ENCODE peak calls at places on chromosomes 13 and 19, in eight cellular contexts. One of them, this sample, is unnamed.

GRCh38 chr13:48909088-48909389 is 66.7 kb upstream of the FNDC3A start:
- DNase-seq in fibroblast of pulmonary artery: no peak
- DNase-seq in fibroblast of lung: no peak
- DNase-seq in AG04449: no peak
- DNase-seq in tibial artery: no peak
- DNase-seq in CD8-positive, alpha-beta T cell: no peak
- DNase-seq in IMR-90: no peak
- DNase-seq in skeletal muscle cell: no peak
- DNase-seq in this sample: no peak

GRCh38 chr13:43848250-43848649 is 31.3 kb downstream of the CCDC122 start:
- DNase-seq in fibroblast of lung: peak; percentile 85
- DNase-seq in IMR-90: peak; percentile 71
- DNase-seq in fibroblast of pulmonary artery: peak; percentile 95
- DNase-seq in CD8-positive, alpha-beta T cell: no peak
- DNase-seq in tibial artery: no peak
- DNase-seq in AG04449: no peak
- DNase-seq in skeletal muscle cell: peak; percentile 77
- DNase-seq in this sample: no peak

GRCh38 chr13:99320693-99321481 is 13.7 kb upstream of the GPR183 start:
- DNase-seq in fibroblast of pulmonary artery: peak; percentile 93
- DNase-seq in IMR-90: peak; percentile 88
- DNase-seq in fibroblast of lung: peak; percentile 84
- DNase-seq in CD8-positive, alpha-beta T cell: no peak
- DNase-seq in tibial artery: no peak
- DNase-seq in skeletal muscle cell: peak; percentile 57
- DNase-seq in AG04449: no peak
- DNase-seq in this sample: no peak

GRCh38 chr19:51440846-51441409 is 17.3 kb downstream of the SIGLEC8 start:
- DNase-seq in skeletal muscle cell: no peak
- DNase-seq in tibial artery: no peak
- DNase-seq in AG04449: no peak
- DNase-seq in fibroblast of pulmonary artery: no peak
- DNase-seq in CD8-positive, alpha-beta T cell: no peak
- DNase-seq in IMR-90: no peak
- DNase-seq in fibroblast of lung: no peak
- DNase-seq in this sample: no peak

GRCh38 chr19:11089254-11090013 is at the start of gene LDLR:
- DNase-seq in fibroblast of pulmonary artery: peak; percentile 97
- DNase-seq in fibroblast of lung: peak; percentile 92
- DNase-seq in IMR-90: peak; percentile 90
- DNase-seq in tibial artery: peak; percentile 82
- DNase-seq in CD8-positive, alpha-beta T cell: peak; percentile 55
- DNase-seq in AG04449: peak; percentile 59
- DNase-seq in skeletal muscle cell: peak; percentile 82
- DNase-seq in this sample: peak; percentile 77

GRCh38 chr13:109684836-109685602 is 101.4 kb downstream of the IRS2 start:
- DNase-seq in fibroblast of pulmonary artery: peak; percentile 62
- DNase-seq in AG04449: no peak
- DNase-seq in fibroblast of lung: peak; percentile 41
- DNase-seq in IMR-90: no peak
- DNase-seq in skeletal muscle cell: peak; percentile 74
- DNase-seq in CD8-positive, alpha-beta T cell: no peak
- DNase-seq in tibial artery: no peak
- DNase-seq in this sample: no peak

GRCh38 chr19:49340069-49340864 is 5.1 kb downstream of the CD37 start:
- DNase-seq in fibroblast of lung: no peak
- DNase-seq in skeletal muscle cell: no peak
- DNase-seq in tibial artery: peak; percentile 80
- DNase-seq in fibroblast of pulmonary artery: no peak
- DNase-seq in CD8-positive, alpha-beta T cell: no peak
- DNase-seq in AG04449: no peak
- DNase-seq in IMR-90: no peak
- DNase-seq in this sample: peak; percentile 92

GRCh38 chr13:79724348-79725103 is 243.6 kb downstream of the NDFIP2 start:
- DNase-seq in fibroblast of lung: peak; percentile 62
- DNase-seq in CD8-positive, alpha-beta T cell: no peak
- DNase-seq in IMR-90: no peak
- DNase-seq in fibroblast of pulmonary artery: peak; percentile 21
- DNase-seq in skeletal muscle cell: peak; percentile 47
- DNase-seq in tibial artery: no peak
- DNase-seq in AG04449: no peak
- DNase-seq in this sample: no peak

GRCh38 chr19:21110183-21110582 is 28.2 kb downstream of the ZNF714 start:
- DNase-seq in AG04449: no peak
- DNase-seq in IMR-90: no peak
- DNase-seq in skeletal muscle cell: no peak
- DNase-seq in fibroblast of lung: no peak
- DNase-seq in fibroblast of pulmonary artery: no peak
- DNase-seq in CD8-positive, alpha-beta T cell: no peak
- DNase-seq in tibial artery: no peak
- DNase-seq in this sample: no peak

GRCh38 chr19:33292595-33293254 is 9.6 kb downstream of the CEBPA start:
- DNase-seq in tibial artery: no peak
- DNase-seq in AG04449: no peak
- DNase-seq in fibroblast of pulmonary artery: no peak
- DNase-seq in fibroblast of lung: no peak
- DNase-seq in skeletal muscle cell: no peak
- DNase-seq in CD8-positive, alpha-beta T cell: no peak
- DNase-seq in IMR-90: no peak
- DNase-seq in this sample: no peak

GRCh38 chr19:10603084-10603872 is 16.2 kb upstream of the AP1M2 start:
- DNase-seq in fibroblast of pulmonary artery: no peak
- DNase-seq in IMR-90: no peak
- DNase-seq in tibial artery: peak; percentile 55
- DNase-seq in AG04449: no peak
- DNase-seq in skeletal muscle cell: no peak
- DNase-seq in CD8-positive, alpha-beta T cell: peak; percentile 81
- DNase-seq in fibroblast of lung: no peak
- DNase-seq in this sample: peak; percentile 66

GRCh38 chr19:48845384-48845783 is 9.1 kb upstream of the HSD17B14 start:
- DNase-seq in fibroblast of lung: no peak
- DNase-seq in fibroblast of pulmonary artery: no peak
- DNase-seq in skeletal muscle cell: no peak
- DNase-seq in tibial artery: no peak
- DNase-seq in IMR-90: no peak
- DNase-seq in CD8-positive, alpha-beta T cell: no peak
- DNase-seq in AG04449: no peak
- DNase-seq in this sample: no peak

GRCh38 chr13:112693831-112694497 is 4.1 kb downstream of the ATP11A start:
- DNase-seq in fibroblast of pulmonary artery: peak; percentile 77
- DNase-seq in fibroblast of lung: peak; percentile 88
- DNase-seq in skeletal muscle cell: no peak
- DNase-seq in tibial artery: peak; percentile 30
- DNase-seq in IMR-90: peak; percentile 90
- DNase-seq in AG04449: peak; percentile 59
- DNase-seq in CD8-positive, alpha-beta T cell: no peak
- DNase-seq in this sample: no peak

GRCh38 chr13:112689498-112690241 is at the start of gene ATP11A:
- DNase-seq in IMR-90: peak; percentile 91
- DNase-seq in tibial artery: peak; percentile 86
- DNase-seq in CD8-positive, alpha-beta T cell: peak; percentile 58
- DNase-seq in skeletal muscle cell: peak; percentile 71
- DNase-seq in fibroblast of pulmonary artery: peak; percentile 93
- DNase-seq in AG04449: peak; percentile 31
- DNase-seq in fibroblast of lung: peak; percentile 92
- DNase-seq in this sample: peak; percentile 89

GRCh38 chr13:112692104-112692503 is 2.3 kb downstream of the ATP11A start:
- DNase-seq in CD8-positive, alpha-beta T cell: no peak
- DNase-seq in fibroblast of lung: no peak
- DNase-seq in skeletal muscle cell: no peak
- DNase-seq in IMR-90: no peak
- DNase-seq in AG04449: no peak
- DNase-seq in tibial artery: no peak
- DNase-seq in fibroblast of pulmonary artery: no peak
- DNase-seq in this sample: no peak

GRCh38 chr13:112690242-112690943 is 555 bp downstream of the ATP11A start:
- DNase-seq in fibroblast of lung: peak; percentile 45
- DNase-seq in skeletal muscle cell: no peak
- DNase-seq in fibroblast of pulmonary artery: peak; percentile 35
- DNase-seq in tibial artery: no peak
- DNase-seq in AG04449: no peak
- DNase-seq in IMR-90: peak; percentile 44
- DNase-seq in CD8-positive, alpha-beta T cell: peak; percentile 6
- DNase-seq in this sample: no peak

DNA sequence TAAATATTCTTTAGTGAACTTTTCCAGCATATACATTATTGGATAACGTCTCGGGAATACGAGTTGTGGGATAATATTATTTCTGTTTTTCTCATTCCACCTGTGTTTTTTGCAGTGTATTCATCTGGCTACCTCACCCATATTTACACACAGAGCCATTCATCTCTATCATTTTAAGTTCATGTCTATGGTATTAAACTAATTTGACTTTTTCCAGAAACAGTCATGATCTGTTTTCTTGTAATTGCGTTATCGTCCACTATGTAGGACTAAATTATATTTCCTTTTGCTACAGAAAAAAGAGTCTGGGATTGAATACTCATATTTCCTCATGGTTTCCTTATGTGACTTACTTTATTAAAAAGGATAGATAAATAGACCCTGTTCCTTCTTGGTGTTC is 2.7 kb downstream of the ATP11A start:
- DNase-seq in CD8-positive, alpha-beta T cell: no peak
- DNase-seq in fibroblast of lung: no peak
- DNase-seq in skeletal muscle cell: no peak
- DNase-seq in AG04449: no peak
- DNase-seq in tibial artery: no peak
- DNase-seq in fibroblast of pulmonary artery: no peak
- DNase-seq in IMR-90: no peak
- DNase-seq in this sample: no peak
- H3K4me3 ChIP-seq in CD8-positive, alpha-beta T cell: no peak overlapping the region
- H3K4me3 ChIP-seq in fibroblast of lung: no peak overlapping the region
- H3K4me3 ChIP-seq in skeletal muscle cell: no peak overlapping the region
- H3K4me3 ChIP-seq in AG04449: no peak overlapping the region
- H3K4me3 ChIP-seq in tibial artery: no peak overlapping the region
- H3K4me3 ChIP-seq in fibroblast of pulmonary artery: no peak overlapping the region
- H3K4me3 ChIP-seq in IMR-90: no peak overlapping the region
- H3K4me3 ChIP-seq in this sample: peak overlapping the region; percentile 79

DNA sequence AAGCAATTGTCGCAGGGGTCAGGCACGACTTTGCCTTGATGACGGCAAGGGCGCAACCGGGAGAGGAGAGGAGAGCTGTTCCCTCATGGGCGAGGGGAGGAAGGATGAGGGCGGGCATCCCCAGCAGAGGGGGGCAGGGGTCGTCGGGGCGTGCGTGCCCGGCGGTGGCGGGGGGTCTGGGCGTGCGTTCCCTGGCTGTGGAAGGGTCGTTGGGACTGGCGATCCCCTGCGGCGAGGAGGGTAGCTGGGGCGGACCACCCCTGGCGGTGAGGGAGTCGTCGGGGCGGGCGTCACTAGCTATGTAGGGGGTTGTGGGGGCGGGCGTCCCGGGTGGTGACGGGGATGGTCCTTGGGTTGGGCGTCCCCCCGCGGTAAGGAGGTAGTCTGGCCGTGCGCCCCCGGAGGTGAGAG is 1.7 kb downstream of the COMP start:
- DNase-seq in IMR-90: no peak
- DNase-seq in fibroblast of pulmonary artery: no peak
- DNase-seq in AG04449: no peak
- DNase-seq in tibial artery: no peak
- DNase-seq in fibroblast of lung: no peak
- DNase-seq in skeletal muscle cell: no peak
- DNase-seq in CD8-positive, alpha-beta T cell: no peak
- DNase-seq in this sample: no peak
- H3K4me3 ChIP-seq in IMR-90: no peak overlapping the region
- H3K4me3 ChIP-seq in fibroblast of pulmonary artery: no peak overlapping the region
- H3K4me3 ChIP-seq in AG04449: no peak overlapping the region
- H3K4me3 ChIP-seq in tibial artery: peak overlapping the region; percentile 42
- H3K4me3 ChIP-seq in fibroblast of lung: no peak overlapping the region
- H3K4me3 ChIP-seq in skeletal muscle cell: no peak overlapping the region
- H3K4me3 ChIP-seq in CD8-positive, alpha-beta T cell: peak overlapping the region; percentile 30
- H3K4me3 ChIP-seq in this sample: no peak overlapping the region

GRCh38 chr19:14116525-14116917 is 1.0 kb downstream of the PRKACA start:
- DNase-seq in AG04449: no peak
- DNase-seq in skeletal muscle cell: no peak
- DNase-seq in IMR-90: no peak
- DNase-seq in fibroblast of lung: no peak
- DNase-seq in fibroblast of pulmonary artery: no peak
- DNase-seq in CD8-positive, alpha-beta T cell: no peak
- DNase-seq in tibial artery: no peak
- DNase-seq in this sample: no peak

GRCh38 chr19:14114439-14114838 is 3.1 kb downstream of the PRKACA start:
- DNase-seq in CD8-positive, alpha-beta T cell: no peak
- DNase-seq in fibroblast of pulmonary artery: no peak
- DNase-seq in skeletal muscle cell: no peak
- DNase-seq in AG04449: no peak
- DNase-seq in tibial artery: no peak
- DNase-seq in IMR-90: no peak
- DNase-seq in fibroblast of lung: no peak
- DNase-seq in this sample: no peak

GRCh38 chr19:14113762-14114414 is 3.7 kb downstream of the PRKACA start:
- DNase-seq in tibial artery: no peak
- DNase-seq in IMR-90: no peak
- DNase-seq in CD8-positive, alpha-beta T cell: no peak
- DNase-seq in skeletal muscle cell: no peak
- DNase-seq in AG04449: no peak
- DNase-seq in fibroblast of lung: no peak
- DNase-seq in fibroblast of pulmonary artery: no peak
- DNase-seq in this sample: no peak

GRCh38 chr19:14115761-14116160 is 1.8 kb downstream of the PRKACA start:
- DNase-seq in CD8-positive, alpha-beta T cell: no peak
- DNase-seq in IMR-90: no peak
- DNase-seq in AG04449: no peak
- DNase-seq in fibroblast of pulmonary artery: no peak
- DNase-seq in skeletal muscle cell: no peak
- DNase-seq in fibroblast of lung: no peak
- DNase-seq in tibial artery: no peak
- DNase-seq in this sample: no peak

DNA sequence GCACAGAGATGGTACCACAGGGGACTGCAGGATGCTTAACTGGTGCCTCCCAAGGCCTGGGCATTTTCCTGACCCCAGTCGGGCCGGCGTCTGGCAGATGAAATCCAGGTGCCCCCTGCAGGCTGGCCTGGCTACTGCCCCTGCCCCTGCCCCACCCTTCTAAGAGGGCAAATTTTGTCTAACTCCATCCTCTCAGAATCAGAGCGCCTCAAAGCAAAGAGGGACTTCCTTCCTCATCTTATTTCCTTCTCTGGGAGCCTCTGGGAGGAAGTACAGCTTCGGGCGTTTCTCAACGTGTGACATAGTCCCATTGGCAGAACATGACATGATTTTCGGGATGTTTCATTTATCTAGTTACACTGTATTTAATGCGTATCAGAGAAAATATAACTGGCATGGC is 2.7 kb downstream of the PRKACA start:
- DNase-seq in IMR-90: no peak
- DNase-seq in fibroblast of pulmonary artery: no peak
- DNase-seq in fibroblast of lung: no peak
- DNase-seq in CD8-positive, alpha-beta T cell: no peak
- DNase-seq in AG04449: no peak
- DNase-seq in tibial artery: peak; percentile 57
- DNase-seq in skeletal muscle cell: no peak
- DNase-seq in this sample: peak; percentile 40
- H3K4me3 ChIP-seq in IMR-90: no peak overlapping the region
- H3K4me3 ChIP-seq in fibroblast of pulmonary artery: no peak overlapping the region
- H3K4me3 ChIP-seq in fibroblast of lung: no peak overlapping the region
- H3K4me3 ChIP-seq in CD8-positive, alpha-beta T cell: no peak overlapping the region
- H3K4me3 ChIP-seq in AG04449: no peak overlapping the region
- H3K4me3 ChIP-seq in tibial artery: no peak overlapping the region
- H3K4me3 ChIP-seq in skeletal muscle cell: no peak overlapping the region
- H3K4me3 ChIP-seq in this sample: no peak overlapping the region

DNA sequence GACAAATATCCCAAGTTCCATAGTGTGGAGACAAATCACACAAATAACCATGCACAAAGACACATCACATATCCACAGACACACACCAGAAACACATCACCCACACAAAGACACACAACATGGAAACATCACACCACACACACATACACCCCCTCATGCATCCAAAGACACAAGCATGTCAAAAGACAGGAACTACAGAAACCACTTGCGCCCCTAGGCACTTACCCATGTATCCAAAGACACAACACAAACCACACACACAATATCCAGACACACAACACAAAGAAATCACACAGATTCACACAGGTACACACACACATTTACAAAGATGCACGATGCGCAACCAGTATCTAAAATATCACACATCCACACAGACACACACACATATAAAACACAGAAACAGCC is 901 bp downstream of the DPF1 start:
- DNase-seq in fibroblast of pulmonary artery: no peak
- DNase-seq in AG04449: no peak
- DNase-seq in IMR-90: no peak
- DNase-seq in skeletal muscle cell: no peak
- DNase-seq in fibroblast of lung: no peak
- DNase-seq in tibial artery: no peak
- DNase-seq in CD8-positive, alpha-beta T cell: no peak
- DNase-seq in this sample: no peak
- H3K4me3 ChIP-seq in fibroblast of pulmonary artery: no peak overlapping the region
- H3K4me3 ChIP-seq in AG04449: no peak overlapping the region
- H3K4me3 ChIP-seq in IMR-90: no peak overlapping the region
- H3K4me3 ChIP-seq in skeletal muscle cell: peak overlapping the region; percentile 65
- H3K4me3 ChIP-seq in fibroblast of lung: peak overlapping the region; percentile 61
- H3K4me3 ChIP-seq in tibial artery: no peak overlapping the region
- H3K4me3 ChIP-seq in CD8-positive, alpha-beta T cell: no peak overlapping the region
- H3K4me3 ChIP-seq in this sample: no peak overlapping the region

This sample was measured in GM06990.